ENCODE peak calls at places on chromosomes 11 and 22, in four cellular contexts. Y, F, R and B are unnamed samples.

GRCh38 chr11:68988486-68988885 is 7.7 kb upstream of the MRGPRD start:
- DNase-seq in Y (no peak), F (no peak), R (no peak), B (no peak)

GRCh38 chr11:24391165-24391564 is 105.7 kb upstream of the LUZP2 start:
- DNase-seq in Y (peak), F (no peak), R (peak), B (peak)

GRCh38 chr22:48217596-48217995 is 1455.1 kb downstream of the TBC1D22A start:
- DNase-seq in Y (no peak), F (no peak), R (no peak), B (no peak)

GRCh38 chr22:50530280-50530856 is 556 bp upstream of the TYMP start:
- DNase-seq in Y (no peak), F (no peak), R (peak), B (no peak)

GRCh38 chr11:58919561-58919960 is 19.7 kb upstream of the GLYATL1 start:
- DNase-seq in Y (no peak), F (peak), R (no peak), B (no peak)

GRCh38 chr22:39384750-39385480 is 14.7 kb upstream of the TAB1 start:
- DNase-seq in Y (no peak), F (peak), R (peak), B (no peak)

GRCh38 chr11:66388746-66389386 is 17.3 kb upstream of the SLC29A2 start:
- DNase-seq in Y (peak), F (peak), R (peak), B (peak)

GRCh38 chr11:75815345-75815983 is 454 bp downstream of the UVRAG start:
- DNase-seq in Y (peak), F (no peak), R (no peak), B (peak)

GRCh38 chr11:44711113-44711512 is 15.6 kb upstream of the TSPAN18 start:
- DNase-seq in Y (no peak), F (no peak), R (no peak), B (no peak)

GRCh38 chr11:113289341-113290187 is 24.8 kb upstream of the TTC12 start:
- DNase-seq in Y (peak), F (peak), R (peak), B (peak)

GRCh38 chr11:1514349-1515061 is 27.9 kb upstream of the MOB2 start:
- DNase-seq in Y (no peak), F (no peak), R (no peak), B (no peak)

GRCh38 chr11:93054881-93055280 is 85.4 kb downstream of the MTNR1B start:
- DNase-seq in Y (peak), F (peak), R (peak), B (peak)

GRCh38 chr11:114179234-114179941 is 116.8 kb upstream of the NNMT start:
- DNase-seq in Y (no peak), F (no peak), R (no peak), B (no peak)

GRCh38 chr22:46574993-46575914 is 37.8 kb upstream of the CELSR1 start:
- DNase-seq in Y (peak), F (no peak), R (peak), B (no peak)

GRCh38 chr11:120139316-120140069 is 1.6 kb upstream of the TRIM29 start:
- DNase-seq in Y (no peak), F (no peak), R (no peak), B (no peak)

GRCh38 chr11:6544921-6545850 is 48.1 kb downstream of the DNHD1 start:
- DNase-seq in Y (no peak), F (no peak), R (no peak), B (no peak)

GRCh38 chr11:34650528-34650927 is 29.6 kb downstream of the EHF start:
- DNase-seq in Y (no peak), F (no peak), R (no peak), B (no peak)

GRCh38 chr11:44680982-44681597 is 45.7 kb upstream of the TSPAN18 start:
- DNase-seq in Y (peak), F (no peak), R (peak), B (peak)